ENCODE peak calls at places on chromosomes 13 and 19, in four cellular contexts. W is fibroblast of mammary gland, J is kidney epithelial cell, Y is foreskin fibroblast. D is an unnamed sample.

GRCh38 chr13:74910399-74910798 is 571.6 kb downstream of the TBC1D4 start:
- DNase-seq in W (no peak), J (no peak), Y (peak; percentile 23), D (no peak)

GRCh38 chr19:3500429-3501101 is at the start of gene DOHH:
- DNase-seq in W (peak; percentile 96), J (peak; percentile 88), Y (peak; percentile 98), D (peak; percentile 98)

GRCh38 chr13:112194167-112194530 is 127.2 kb downstream of the SOX1 start:
- DNase-seq in W (no peak), J (no peak), Y (no peak), D (no peak)

GRCh38 chr19:43779147-43779819 is 1.5 kb downstream of the KCNN4 start:
- DNase-seq in W (no peak), J (no peak), Y (no peak), D (no peak)

GRCh38 chr19:42246143-42246868 is 3.9 kb upstream of the GSK3A start:
- DNase-seq in W (peak; percentile 85), J (no peak), Y (peak; percentile 93), D (peak; percentile 80)

GRCh38 chr13:97328222-97328790 is 105.7 kb upstream of the RAP2A start:
- DNase-seq in W (peak; percentile 56), J (peak; percentile 49), Y (peak; percentile 75), D (peak; percentile 79)

GRCh38 chr13:76307157-76307556 is 579.0 kb downstream of the KCTD12 start:
- DNase-seq in W (no peak), J (no peak), Y (peak; percentile 33), D (peak; percentile 70)

GRCh38 chr13:109669956-109670355 is 116.4 kb downstream of the IRS2 start:
- DNase-seq in W (no peak), J (no peak), Y (no peak), D (no peak)

GRCh38 chr13:108705031-108705430 is 75.6 kb downstream of the MYO16 start:
- DNase-seq in W (no peak), J (peak; percentile 7), Y (no peak), D (no peak)

GRCh38 chr19:49690073-49690655 is 752 bp upstream of the CPT1C start:
- DNase-seq in W (no peak), J (no peak), Y (peak; percentile 55), D (no peak)

GRCh38 chr13:36275190-36276002 is 22.2 kb downstream of the CCDC169 start:
- DNase-seq in W (peak; percentile 83), J (peak; percentile 12), Y (peak; percentile 73), D (peak; percentile 88)

GRCh38 chr13:42969558-42970172 is 22.4 kb downstream of the EPSTI1 start:
- DNase-seq in W (peak; percentile 73), J (no peak), Y (peak; percentile 86), D (peak; percentile 76)

DNA sequence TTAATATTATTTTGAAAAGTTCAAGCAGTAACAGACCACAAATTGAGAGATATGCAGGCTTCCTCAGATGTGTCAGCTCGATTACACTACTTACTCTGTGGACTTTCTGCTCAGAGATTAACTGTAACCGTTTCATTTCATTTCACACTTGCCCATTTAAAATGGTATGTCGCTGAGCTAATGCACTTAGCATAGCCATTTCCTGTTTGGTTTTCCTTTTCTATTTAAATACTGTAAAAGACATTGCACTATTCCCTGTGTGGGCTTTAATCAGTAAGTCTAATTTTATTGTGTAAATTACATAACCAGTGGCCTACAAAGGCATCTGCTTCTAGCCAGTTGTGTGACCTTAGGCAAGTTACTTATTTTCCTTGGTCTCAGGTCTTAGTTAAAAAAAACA is 237.6 kb downstream of the LACC1 start:
- DNase-seq in W (no peak), J (no peak), Y (peak; percentile 72), D (peak; percentile 24)
- H3K4me3 ChIP-seq in W (no peak overlapping the region), J (no peak overlapping the region), Y (no peak overlapping the region), D (no peak overlapping the region)

GRCh38 chr19:46381746-46382345 is 31.5 kb downstream of the CCDC8 start:
- DNase-seq in W (no peak), J (no peak), Y (peak; percentile 53), D (no peak)
- TF ChIP-seq CTCF in W (no peak), J (no peak), Y (no peak), D (no peak)

GRCh38 chr19:45998834-45999233 is 3.6 kb downstream of the CCDC61 start:
- DNase-seq in W (no peak), J (no peak), Y (no peak), D (no peak)

GRCh38 chr19:45996933-45997332 is 1.7 kb downstream of the CCDC61 start:
- DNase-seq in W (no peak), J (no peak), Y (no peak), D (no peak)

GRCh38 chr19:46002678-46003275 is 7.5 kb downstream of the CCDC61 start:
- DNase-seq in W (no peak), J (no peak), Y (no peak), D (no peak)

GRCh38 chr19:45999653-46000121 is 4.4 kb downstream of the CCDC61 start:
- DNase-seq in W (peak; percentile 51), J (no peak), Y (peak; percentile 76), D (peak; percentile 39)

GRCh38 chr19:46000497-46001246 is 5.4 kb downstream of the CCDC61 start:
- DNase-seq in W (peak; percentile 5), J (no peak), Y (peak; percentile 32), D (no peak)
- H3K4me3 ChIP-seq in W (peak overlapping the region; percentile 4), J (peak overlapping the region; percentile 17), Y (peak overlapping the region; percentile 18), D (peak overlapping the region; percentile 12)

GRCh38 chr13:94343243-94343585 is 136.3 kb downstream of the DCT start:
- DNase-seq in W (peak; percentile 33), J (no peak), Y (peak; percentile 19), D (no peak)

GRCh38 chr13:94346261-94347019 is 133.0 kb downstream of the DCT start:
- DNase-seq in W (no peak), J (no peak), Y (no peak), D (no peak)

GRCh38 chr13:94342436-94343242 is 136.8 kb downstream of the DCT start:
- DNase-seq in W (peak; percentile 42), J (no peak), Y (no peak), D (no peak)

GRCh38 chr13:94344126-94344863 is 135.2 kb downstream of the DCT start:
- DNase-seq in W (peak; percentile 71), J (no peak), Y (peak; percentile 62), D (no peak)

GRCh38 chr13:94345374-94346195 is 133.9 kb downstream of the DCT start:
- DNase-seq in W (peak; percentile 56), J (no peak), Y (peak; percentile 71), D (peak; percentile 70)
- TF ChIP-seq CTCF in W (no peak), J (no peak), Y (no peak), D (peak; percentile 21)

GRCh38 chr13:40072663-40073120 is 417.2 kb downstream of the COG6 start:
- DNase-seq in W (no peak), J (no peak), Y (no peak), D (no peak)

GRCh38 chr13:40074338-40074737 is 418.9 kb downstream of the COG6 start:
- DNase-seq in W (peak; percentile 69), J (no peak), Y (no peak), D (peak; percentile 49)

GRCh38 chr13:40064723-40065122 is 409.3 kb downstream of the COG6 start:
- DNase-seq in W (peak; percentile 100), J (no peak), Y (peak; percentile 89), D (peak; percentile 85)

GRCh38 chr13:40070357-40070756 is 414.9 kb downstream of the COG6 start:
- DNase-seq in W (no peak), J (no peak), Y (no peak), D (no peak)

GRCh38 chr13:40069173-40070044 is 413.9 kb downstream of the COG6 start:
- DNase-seq in W (peak; percentile 83), J (no peak), Y (peak; percentile 82), D (peak; percentile 88)
- H3K4me3 ChIP-seq in W (no peak overlapping the region), J (no peak overlapping the region), Y (no peak overlapping the region), D (no peak overlapping the region)

GRCh38 chr13:29266261-29266660 is 329.2 kb downstream of the SLC7A1 start:
- DNase-seq in W (no peak), J (no peak), Y (no peak), D (no peak)
- TF ChIP-seq CTCF in W (no peak), J (no peak), Y (no peak), D (no peak)

GRCh38 chr13:114236224-114236623 is 1.5 kb downstream of the CDC16 start:
- DNase-seq in W (no peak), J (no peak), Y (no peak), D (no peak)
- H3K4me3 ChIP-seq in W (peak overlapping the region; percentile 61), J (peak overlapping the region; percentile 96), Y (peak overlapping the region; percentile 96), D (peak overlapping the region; percentile 84)

DNA sequence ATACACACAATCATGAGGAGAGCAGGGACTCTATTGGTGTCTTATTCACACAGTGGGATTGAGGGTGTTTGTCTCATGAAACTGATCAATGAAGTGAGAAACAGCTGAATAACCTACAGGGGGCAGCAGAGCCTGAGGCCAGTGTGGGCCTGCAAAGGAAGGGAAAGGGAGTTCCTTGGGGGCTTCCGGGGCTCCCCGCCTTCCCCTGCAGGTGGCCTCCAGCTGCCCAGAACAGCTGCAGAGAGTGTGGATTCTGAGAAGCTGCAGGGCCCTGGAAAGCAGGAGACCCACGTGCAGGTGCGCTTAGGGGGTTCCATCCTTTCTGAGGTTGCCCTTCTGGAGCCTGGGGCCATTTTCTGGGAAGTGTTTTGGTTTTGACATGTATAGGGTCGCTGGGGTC is 20.1 kb downstream of the ZNF763 start:
- DNase-seq in W (no peak), J (no peak), Y (no peak), D (no peak)
- TF ChIP-seq CTCF in W (no peak), J (no peak), Y (no peak), D (no peak)

GRCh38 chr13:99153219-99153618 is 47.4 kb upstream of the UBAC2 start:
- DNase-seq in W (peak; percentile 50), J (no peak), Y (peak; percentile 52), D (peak; percentile 39)

GRCh38 chr13:99154064-99154463 is 46.6 kb upstream of the UBAC2 start:
- DNase-seq in W (no peak), J (no peak), Y (no peak), D (no peak)

GRCh38 chr13:99151516-99151915 is 49.1 kb upstream of the UBAC2 start:
- DNase-seq in W (peak; percentile 69), J (peak; percentile 23), Y (peak; percentile 66), D (peak; percentile 63)

GRCh38 chr13:99155821-99156220 is 44.8 kb upstream of the UBAC2 start:
- DNase-seq in W (no peak), J (no peak), Y (no peak), D (no peak)

DNA sequence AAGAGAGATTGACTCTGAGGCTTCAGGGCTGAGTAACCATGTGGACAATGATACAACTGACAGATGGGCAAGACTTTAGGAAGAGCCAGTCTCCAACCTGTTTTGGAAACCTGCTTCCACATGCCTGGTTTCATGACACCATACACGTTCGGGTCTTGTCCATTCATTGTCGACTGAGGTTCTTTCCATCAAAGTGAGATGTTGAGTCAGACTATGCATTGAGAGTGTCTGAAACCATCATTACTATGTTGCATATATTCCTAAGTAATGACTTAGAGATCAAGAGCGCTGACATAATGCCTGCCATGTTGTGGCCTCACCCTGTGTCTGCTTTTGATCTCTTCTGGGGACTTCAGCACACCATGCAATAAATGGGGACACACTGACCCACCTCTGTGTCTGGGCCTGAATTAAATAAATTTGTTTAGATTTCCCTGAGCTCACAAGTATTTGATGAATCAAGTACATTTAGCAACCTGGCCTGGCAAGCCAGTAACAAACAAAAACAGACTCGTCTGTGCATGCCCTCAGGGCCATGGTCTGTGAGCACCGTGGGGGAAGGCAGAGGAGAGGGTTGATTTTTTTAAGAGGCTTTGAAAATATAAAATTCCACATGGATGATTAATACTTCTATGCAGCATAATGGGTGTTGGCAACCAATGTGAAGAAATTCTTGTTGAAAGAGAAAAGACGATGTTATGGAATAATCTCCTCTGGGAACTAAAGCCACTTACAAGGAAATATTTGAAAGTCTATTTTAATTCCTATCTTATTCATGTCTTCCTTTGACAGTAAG is 49.9 kb upstream of the UBAC2 start:
- DNase-seq in W (peak; percentile 45), J (peak; percentile 9), Y (peak; percentile 66), D (peak; percentile 65)
- H3K4me3 ChIP-seq in W (no peak overlapping the region), J (no peak overlapping the region), Y (no peak overlapping the region), D (no peak overlapping the region)